ENCODE peak calls at places on chromosomes 13 and 19, in four cellular contexts. One of them, this sample, is unnamed.

GRCh38 chr13:98826156-98826555 is 73.7 kb upstream of the SLC15A1 start:
- ATAC-seq in A549: no peak
- ATAC-seq in right lobe of liver: no peak
- ATAC-seq in activated CD4-positive, CD25-positive, alpha-beta regulatory T cell treated with anti-CD3 and anti-CD28 coated beads, Interleukin-2, amount 50 U/mL, for 24 hours: no peak
- ATAC-seq in this sample: no peak

GRCh38 chr13:98507060-98507797 is 69.7 kb downstream of the STK24 start:
- ATAC-seq in activated CD4-positive, CD25-positive, alpha-beta regulatory T cell treated with anti-CD3 and anti-CD28 coated beads, Interleukin-2, amount 50 U/mL, for 24 hours: no peak
- ATAC-seq in A549: no peak
- ATAC-seq in right lobe of liver: peak; percentile 7
- ATAC-seq in this sample: peak; percentile 1

GRCh38 chr13:33742321-33742720 is 75.6 kb upstream of the RFC3 start:
- ATAC-seq in activated CD4-positive, CD25-positive, alpha-beta regulatory T cell treated with anti-CD3 and anti-CD28 coated beads, Interleukin-2, amount 50 U/mL, for 24 hours: no peak
- ATAC-seq in A549: no peak
- ATAC-seq in right lobe of liver: no peak
- ATAC-seq in this sample: no peak

GRCh38 chr13:19836472-19836871 is 27.0 kb downstream of the ZMYM5 start:
- ATAC-seq in right lobe of liver: no peak
- ATAC-seq in activated CD4-positive, CD25-positive, alpha-beta regulatory T cell treated with anti-CD3 and anti-CD28 coated beads, Interleukin-2, amount 50 U/mL, for 24 hours: peak; percentile 38
- ATAC-seq in A549: no peak
- ATAC-seq in this sample: peak; percentile 55

GRCh38 chr13:49292742-49293498 is 45.2 kb downstream of the CDADC1 start:
- ATAC-seq in right lobe of liver: peak; percentile 65
- ATAC-seq in activated CD4-positive, CD25-positive, alpha-beta regulatory T cell treated with anti-CD3 and anti-CD28 coated beads, Interleukin-2, amount 50 U/mL, for 24 hours: no peak
- ATAC-seq in A549: no peak
- ATAC-seq in this sample: no peak

GRCh38 chr19:47130120-47130588 is 481 bp upstream of the SAE1 start:
- ATAC-seq in right lobe of liver: no peak
- ATAC-seq in A549: no peak
- ATAC-seq in activated CD4-positive, CD25-positive, alpha-beta regulatory T cell treated with anti-CD3 and anti-CD28 coated beads, Interleukin-2, amount 50 U/mL, for 24 hours: no peak
- ATAC-seq in this sample: no peak

GRCh38 chr13:108155185-108156106 is 59.9 kb downstream of the LIG4 start:
- ATAC-seq in activated CD4-positive, CD25-positive, alpha-beta regulatory T cell treated with anti-CD3 and anti-CD28 coated beads, Interleukin-2, amount 50 U/mL, for 24 hours: no peak
- ATAC-seq in A549: no peak
- ATAC-seq in right lobe of liver: peak; percentile 74
- ATAC-seq in this sample: no peak

GRCh38 chr19:50777830-50778303 is 7.6 kb downstream of the GPR32 start:
- ATAC-seq in activated CD4-positive, CD25-positive, alpha-beta regulatory T cell treated with anti-CD3 and anti-CD28 coated beads, Interleukin-2, amount 50 U/mL, for 24 hours: no peak
- ATAC-seq in right lobe of liver: no peak
- ATAC-seq in A549: peak; percentile 62
- ATAC-seq in this sample: no peak

GRCh38 chr19:15633122-15633521 is 7.6 kb upstream of the CYP4F3 start:
- ATAC-seq in right lobe of liver: no peak
- ATAC-seq in activated CD4-positive, CD25-positive, alpha-beta regulatory T cell treated with anti-CD3 and anti-CD28 coated beads, Interleukin-2, amount 50 U/mL, for 24 hours: no peak
- ATAC-seq in A549: no peak
- ATAC-seq in this sample: no peak

GRCh38 chr13:43316997-43317396 is 293.6 kb downstream of the DNAJC15 start:
- ATAC-seq in right lobe of liver: peak; percentile 58
- ATAC-seq in A549: no peak
- ATAC-seq in activated CD4-positive, CD25-positive, alpha-beta regulatory T cell treated with anti-CD3 and anti-CD28 coated beads, Interleukin-2, amount 50 U/mL, for 24 hours: no peak
- ATAC-seq in this sample: no peak

GRCh38 chr13:96248103-96248502 is 158.2 kb downstream of the HS6ST3 start:
- ATAC-seq in right lobe of liver: no peak
- ATAC-seq in A549: no peak
- ATAC-seq in activated CD4-positive, CD25-positive, alpha-beta regulatory T cell treated with anti-CD3 and anti-CD28 coated beads, Interleukin-2, amount 50 U/mL, for 24 hours: no peak
- ATAC-seq in this sample: no peak

GRCh38 chr13:48892311-48892710 is 83.4 kb upstream of the FNDC3A start:
- ATAC-seq in right lobe of liver: no peak
- ATAC-seq in activated CD4-positive, CD25-positive, alpha-beta regulatory T cell treated with anti-CD3 and anti-CD28 coated beads, Interleukin-2, amount 50 U/mL, for 24 hours: peak; percentile 98
- ATAC-seq in A549: peak; percentile 96
- ATAC-seq in this sample: peak; percentile 91

GRCh38 chr13:31119526-31119925 is 42.2 kb downstream of the HSPH1 start:
- ATAC-seq in activated CD4-positive, CD25-positive, alpha-beta regulatory T cell treated with anti-CD3 and anti-CD28 coated beads, Interleukin-2, amount 50 U/mL, for 24 hours: no peak
- ATAC-seq in right lobe of liver: no peak
- ATAC-seq in A549: no peak
- ATAC-seq in this sample: no peak

GRCh38 chr13:73874460-73874859 is 259.7 kb downstream of the KLF12 start:
- ATAC-seq in A549: no peak
- ATAC-seq in activated CD4-positive, CD25-positive, alpha-beta regulatory T cell treated with anti-CD3 and anti-CD28 coated beads, Interleukin-2, amount 50 U/mL, for 24 hours: no peak
- ATAC-seq in right lobe of liver: no peak
- ATAC-seq in this sample: no peak

GRCh38 chr19:14901675-14902260 is 15.8 kb upstream of the OR7A17 start:
- ATAC-seq in activated CD4-positive, CD25-positive, alpha-beta regulatory T cell treated with anti-CD3 and anti-CD28 coated beads, Interleukin-2, amount 50 U/mL, for 24 hours: no peak
- ATAC-seq in A549: no peak
- ATAC-seq in right lobe of liver: no peak
- ATAC-seq in this sample: no peak

GRCh38 chr19:15539638-15540037 is 31.3 kb downstream of the CYP4F22 start:
- ATAC-seq in activated CD4-positive, CD25-positive, alpha-beta regulatory T cell treated with anti-CD3 and anti-CD28 coated beads, Interleukin-2, amount 50 U/mL, for 24 hours: no peak
- ATAC-seq in right lobe of liver: no peak
- ATAC-seq in A549: no peak
- ATAC-seq in this sample: no peak

GRCh38 chr13:110173247-110173818 is 133.6 kb downstream of the COL4A1 start:
- ATAC-seq in right lobe of liver: no peak
- ATAC-seq in activated CD4-positive, CD25-positive, alpha-beta regulatory T cell treated with anti-CD3 and anti-CD28 coated beads, Interleukin-2, amount 50 U/mL, for 24 hours: no peak
- ATAC-seq in A549: no peak
- ATAC-seq in this sample: no peak

GRCh38 chr13:33194820-33195692 is 90.5 kb downstream of the STARD13 start:
- ATAC-seq in A549: peak; percentile 55
- ATAC-seq in activated CD4-positive, CD25-positive, alpha-beta regulatory T cell treated with anti-CD3 and anti-CD28 coated beads, Interleukin-2, amount 50 U/mL, for 24 hours: no peak
- ATAC-seq in right lobe of liver: no peak
- ATAC-seq in this sample: no peak

GRCh38 chr13:41505209-41505835 is 48.0 kb downstream of the RGCC start:
- ATAC-seq in A549: no peak
- ATAC-seq in activated CD4-positive, CD25-positive, alpha-beta regulatory T cell treated with anti-CD3 and anti-CD28 coated beads, Interleukin-2, amount 50 U/mL, for 24 hours: no peak
- ATAC-seq in right lobe of liver: no peak
- ATAC-seq in this sample: no peak

GRCh38 chr13:95535243-95535642 is 17.3 kb upstream of the CLDN10 start:
- ATAC-seq in A549: peak; percentile 98
- ATAC-seq in activated CD4-positive, CD25-positive, alpha-beta regulatory T cell treated with anti-CD3 and anti-CD28 coated beads, Interleukin-2, amount 50 U/mL, for 24 hours: no peak
- ATAC-seq in right lobe of liver: peak; percentile 68
- ATAC-seq in this sample: peak; percentile 98

GRCh38 chr19:55340144-55340783 is 588 bp downstream of the KMT5C start:
- ATAC-seq in A549: peak; percentile 0
- ATAC-seq in right lobe of liver: no peak
- ATAC-seq in activated CD4-positive, CD25-positive, alpha-beta regulatory T cell treated with anti-CD3 and anti-CD28 coated beads, Interleukin-2, amount 50 U/mL, for 24 hours: no peak
- ATAC-seq in this sample: peak; percentile 2

GRCh38 chr19:54325631-54326030 is 12.7 kb upstream of the LILRA5 start:
- ATAC-seq in right lobe of liver: no peak
- ATAC-seq in activated CD4-positive, CD25-positive, alpha-beta regulatory T cell treated with anti-CD3 and anti-CD28 coated beads, Interleukin-2, amount 50 U/mL, for 24 hours: no peak
- ATAC-seq in A549: peak; percentile 30
- ATAC-seq in this sample: no peak

GRCh38 chr19:18666304-18666703 is 17.2 kb upstream of the CRTC1 start:
- ATAC-seq in activated CD4-positive, CD25-positive, alpha-beta regulatory T cell treated with anti-CD3 and anti-CD28 coated beads, Interleukin-2, amount 50 U/mL, for 24 hours: no peak
- ATAC-seq in A549: no peak
- ATAC-seq in right lobe of liver: no peak
- ATAC-seq in this sample: peak; percentile 6

GRCh38 chr13:50684366-50684765 is 159.1 kb downstream of the DLEU7 start:
- ATAC-seq in activated CD4-positive, CD25-positive, alpha-beta regulatory T cell treated with anti-CD3 and anti-CD28 coated beads, Interleukin-2, amount 50 U/mL, for 24 hours: no peak
- ATAC-seq in right lobe of liver: peak; percentile 87
- ATAC-seq in A549: no peak
- ATAC-seq in this sample: no peak

GRCh38 chr19:18743281-18743825 is 47.8 kb downstream of the COMP start:
- ATAC-seq in A549: no peak
- ATAC-seq in right lobe of liver: peak; percentile 68
- ATAC-seq in activated CD4-positive, CD25-positive, alpha-beta regulatory T cell treated with anti-CD3 and anti-CD28 coated beads, Interleukin-2, amount 50 U/mL, for 24 hours: no peak
- ATAC-seq in this sample: peak; percentile 43

GRCh38 chr13:106595623-106596022 is 27.7 kb upstream of the ARGLU1 start:
- ATAC-seq in A549: no peak
- ATAC-seq in right lobe of liver: no peak
- ATAC-seq in activated CD4-positive, CD25-positive, alpha-beta regulatory T cell treated with anti-CD3 and anti-CD28 coated beads, Interleukin-2, amount 50 U/mL, for 24 hours: no peak
- ATAC-seq in this sample: no peak

GRCh38 chr13:74424455-74424854 is 290.3 kb upstream of the KLF12 start:
- ATAC-seq in activated CD4-positive, CD25-positive, alpha-beta regulatory T cell treated with anti-CD3 and anti-CD28 coated beads, Interleukin-2, amount 50 U/mL, for 24 hours: no peak
- ATAC-seq in A549: no peak
- ATAC-seq in right lobe of liver: no peak
- ATAC-seq in this sample: no peak

GRCh38 chr13:29582171-29582570 is 13.3 kb downstream of the SLC7A1 start:
- ATAC-seq in right lobe of liver: no peak
- ATAC-seq in activated CD4-positive, CD25-positive, alpha-beta regulatory T cell treated with anti-CD3 and anti-CD28 coated beads, Interleukin-2, amount 50 U/mL, for 24 hours: no peak
- ATAC-seq in A549: no peak
- ATAC-seq in this sample: peak; percentile 8

GRCh38 chr13:77429320-77430142 is 102.6 kb upstream of the MYCBP2 start:
- ATAC-seq in right lobe of liver: no peak
- ATAC-seq in A549: no peak
- ATAC-seq in activated CD4-positive, CD25-positive, alpha-beta regulatory T cell treated with anti-CD3 and anti-CD28 coated beads, Interleukin-2, amount 50 U/mL, for 24 hours: peak; percentile 86
- ATAC-seq in this sample: peak; percentile 38

GRCh38 chr13:33349314-33349995 is 63.9 kb upstream of the STARD13 start:
- ATAC-seq in activated CD4-positive, CD25-positive, alpha-beta regulatory T cell treated with anti-CD3 and anti-CD28 coated beads, Interleukin-2, amount 50 U/mL, for 24 hours: no peak
- ATAC-seq in right lobe of liver: peak; percentile 8
- ATAC-seq in A549: peak; percentile 57
- ATAC-seq in this sample: peak; percentile 8

GRCh38 chr19:56153507-56153906 is 12.4 kb downstream of the ZNF444 start:
- ATAC-seq in A549: no peak
- ATAC-seq in activated CD4-positive, CD25-positive, alpha-beta regulatory T cell treated with anti-CD3 and anti-CD28 coated beads, Interleukin-2, amount 50 U/mL, for 24 hours: no peak
- ATAC-seq in right lobe of liver: no peak
- ATAC-seq in this sample: no peak

GRCh38 chr13:36163809-36164308 is 32.7 kb upstream of the DCLK1 start:
- ATAC-seq in activated CD4-positive, CD25-positive, alpha-beta regulatory T cell treated with anti-CD3 and anti-CD28 coated beads, Interleukin-2, amount 50 U/mL, for 24 hours: no peak
- ATAC-seq in A549: no peak
- ATAC-seq in right lobe of liver: no peak
- ATAC-seq in this sample: peak; percentile 72

GRCh38 chr13:113508531-113509254 is 18.2 kb upstream of the DCUN1D2 start:
- ATAC-seq in activated CD4-positive, CD25-positive, alpha-beta regulatory T cell treated with anti-CD3 and anti-CD28 coated beads, Interleukin-2, amount 50 U/mL, for 24 hours: no peak
- ATAC-seq in A549: no peak
- ATAC-seq in right lobe of liver: peak; percentile 57
- ATAC-seq in this sample: no peak

This sample was measured in esophagus mucosa.